ENCODE peak calls at places on chromosomes 1 and 21, in nine cellular contexts. U is thyroid gland, D is A549, F is tibial nerve, Q is esophagus squamous epithelium, P is GM12865, S is endodermal cell, C is brain microvascular endothelial cell, J is cardiac fibroblast. W is an unnamed sample.

GRCh38 chr1:53110370-53111072 is 31.9 kb downstream of the SLC1A7 start:
- DNase-seq in U (no peak), D (no peak), F (no peak), Q (no peak), P (no peak), S (no peak), C (no peak), J (peak; percentile 37), W (peak; percentile 49)

GRCh38 chr1:6688757-6689156 is 12.9 kb downstream of the DNAJC11 start:
- DNase-seq in U (no peak), D (no peak), F (no peak), Q (no peak), P (peak; percentile 41), S (no peak), C (peak; percentile 44), J (no peak), W (no peak)

GRCh38 chr1:21264913-21265312 is 25.4 kb downstream of the ECE1 start:
- DNase-seq in U (no peak), D (peak; percentile 40), F (no peak), Q (no peak), P (no peak), S (no peak), C (peak; percentile 66), J (peak; percentile 30), W (peak; percentile 59)

GRCh38 chr1:116987256-116987555 is 14.4 kb upstream of the CD101 start:
- DNase-seq in U (no peak), D (no peak), F (no peak), Q (no peak), P (no peak), S (no peak), C (no peak), J (no peak), W (no peak)

GRCh38 chr1:6205849-6206845 is at the start of gene RNF207:
- DNase-seq in U (peak; percentile 72), D (peak; percentile 85), F (no peak), Q (no peak), P (peak; percentile 79), S (peak; percentile 92), C (peak; percentile 54), J (peak; percentile 71), W (peak; percentile 44)

GRCh38 chr1:68600049-68600661 is 103.3 kb upstream of the DEPDC1 start:
- DNase-seq in U (peak; percentile 5), D (no peak), F (no peak), Q (no peak), P (peak; percentile 7), S (peak; percentile 57), C (no peak), J (peak; percentile 43), W (no peak)

GRCh38 chr21:17371470-17371869 is 141.4 kb upstream of the CXADR start:
- DNase-seq in U (no peak), D (no peak), F (no peak), Q (no peak), P (no peak), S (no peak), C (peak; percentile 39), J (peak; percentile 69), W (peak; percentile 61)

GRCh38 chr1:199855580-199855979 is 171.9 kb upstream of the NR5A2 start:
- DNase-seq in U (no peak), D (peak; percentile 11), F (no peak), Q (no peak), P (no peak), S (no peak), C (peak; percentile 53), J (peak; percentile 51), W (no peak)

DNA sequence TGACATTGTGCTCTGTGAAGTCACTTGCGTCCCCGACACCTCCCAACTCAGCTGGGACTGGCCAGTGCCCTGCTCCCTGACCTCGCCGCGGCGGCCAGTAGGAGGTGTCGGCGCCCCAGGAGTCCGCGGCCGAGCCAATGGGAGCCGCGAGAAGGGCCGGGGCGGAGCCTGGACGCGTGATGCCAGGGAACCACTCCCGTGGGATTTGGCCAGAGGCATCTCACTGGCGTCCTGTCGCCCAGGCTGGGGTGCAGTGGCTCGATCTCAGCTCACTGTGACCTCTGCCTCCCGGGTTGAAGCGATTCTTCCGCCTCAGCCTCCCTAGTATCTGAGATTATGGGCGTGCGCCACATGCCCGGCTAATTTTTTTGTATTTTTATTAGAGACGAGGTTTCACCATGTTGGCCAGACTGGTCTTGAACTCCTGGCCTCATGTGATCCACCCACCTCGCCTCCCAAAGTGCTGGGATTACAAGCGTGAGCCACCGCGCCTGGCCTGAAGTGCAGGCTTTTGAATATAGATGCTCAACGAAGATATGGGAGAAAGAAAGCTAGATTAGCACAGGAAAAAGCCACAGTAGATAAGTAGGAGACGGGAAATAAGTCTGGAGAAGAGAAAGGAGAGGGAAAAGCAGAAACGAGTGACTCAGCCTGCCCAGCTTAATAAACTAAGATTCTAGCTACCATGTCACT is 38.0 kb downstream of the ZBTB8OS start:
- DNase-seq in U (peak; percentile 85), D (peak; percentile 79), F (peak; percentile 49), Q (peak; percentile 16), P (peak; percentile 75), S (peak; percentile 96), C (peak; percentile 72), J (peak; percentile 76), W (peak; percentile 33)
- H3K4me3 ChIP-seq in U (peak overlapping the region; percentile 16), D (peak overlapping the region; percentile 55), F (peak overlapping the region; percentile 17), Q (peak overlapping the region; percentile 64), P (peak overlapping the region; percentile 31), S (peak overlapping the region; percentile 69), C (peak overlapping the region; percentile 60), J (peak overlapping the region; percentile 54), W (peak overlapping the region; percentile 77)

DNA sequence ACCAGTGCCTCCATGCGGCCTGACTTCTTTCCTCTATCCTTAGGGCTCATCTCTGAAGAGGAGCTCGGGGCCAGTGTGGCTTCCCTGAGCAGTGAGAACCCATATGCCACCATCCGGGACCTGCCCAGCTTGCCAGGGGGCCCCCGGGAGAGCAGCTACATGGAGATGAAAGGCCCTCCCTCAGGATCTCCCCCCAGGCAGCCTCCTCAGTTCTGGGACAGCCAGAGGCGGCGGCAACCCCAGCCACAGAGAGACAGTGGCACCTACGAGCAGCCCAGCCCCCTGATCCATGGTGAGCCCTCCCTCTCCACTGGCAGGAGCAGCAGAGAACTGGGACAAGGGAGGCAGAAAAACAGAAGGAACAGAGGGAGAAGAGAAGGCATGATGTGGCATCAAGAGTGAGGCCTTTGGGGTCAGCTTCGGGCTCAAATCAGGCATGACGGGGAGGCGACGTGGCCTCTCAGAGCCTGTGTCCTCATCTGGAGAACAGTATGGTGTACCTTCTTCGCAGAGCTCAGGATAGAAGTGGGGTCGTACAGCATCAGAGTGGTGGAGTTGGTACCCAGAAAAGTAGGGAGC is 6.5 kb upstream of the LRRC71 start:
- DNase-seq in U (no peak), D (no peak), F (no peak), Q (no peak), P (no peak), S (no peak), C (no peak), J (no peak), W (no peak)
- TF ChIP-seq CTCF in U (no peak), D (no peak), F (no peak), Q (no peak), P (no peak), S (no peak), C (no peak), J (no peak), W (no peak)

GRCh38 chr21:44552681-44553080 is 1.4 kb upstream of the KRTAP10-2 start:
- DNase-seq in U (no peak), D (no peak), F (no peak), Q (no peak), P (no peak), S (peak; percentile 52), C (no peak), J (no peak), W (no peak)

GRCh38 chr21:44552136-44552535 is 831 bp upstream of the KRTAP10-2 start:
- DNase-seq in U (no peak), D (no peak), F (no peak), Q (no peak), P (no peak), S (peak; percentile 39), C (no peak), J (no peak), W (no peak)

GRCh38 chr21:44556879-44557278 is 1.7 kb downstream of the KRTAP10-3 start:
- DNase-seq in U (no peak), D (no peak), F (no peak), Q (no peak), P (peak; percentile 36), S (peak; percentile 30), C (no peak), J (no peak), W (no peak)

GRCh38 chr21:44557491-44558328 is 885 bp downstream of the KRTAP10-3 start:
- DNase-seq in U (no peak), D (no peak), F (no peak), Q (no peak), P (no peak), S (peak; percentile 52), C (no peak), J (no peak), W (no peak)

DNA sequence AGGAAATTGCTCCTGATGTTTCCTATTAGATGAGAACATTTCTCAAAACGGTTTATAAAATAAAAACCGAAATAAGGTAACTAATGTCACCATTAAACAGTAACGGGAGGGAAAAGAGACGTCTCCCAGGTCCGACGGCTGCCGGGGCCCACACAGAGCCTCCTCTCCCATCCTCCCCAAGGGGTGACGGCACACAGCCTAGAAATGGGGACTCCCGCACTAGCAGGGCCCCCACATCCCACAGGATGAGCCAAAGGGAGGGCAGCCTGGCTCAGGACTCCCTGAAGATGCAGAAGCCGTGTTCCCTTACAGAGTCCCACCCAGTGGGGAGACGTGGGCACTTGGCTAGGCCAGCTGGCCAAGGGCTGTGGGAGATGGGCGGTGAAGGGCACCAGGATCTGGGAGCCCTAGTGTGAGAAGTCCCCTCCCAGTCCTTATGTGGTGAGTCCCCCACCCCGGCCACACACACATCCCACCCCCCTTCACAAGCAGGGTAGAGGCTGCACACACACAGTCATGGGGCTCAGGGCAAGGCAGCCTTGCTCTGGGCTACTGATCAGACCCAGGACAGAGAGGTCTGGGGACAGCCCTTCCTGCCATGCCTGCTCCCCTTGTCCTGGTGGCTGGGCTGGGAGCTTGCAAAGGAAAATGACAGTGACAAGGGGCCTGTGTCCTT is 3.3 kb downstream of the KRTAP10-3 start:
- DNase-seq in U (no peak), D (no peak), F (no peak), Q (no peak), P (no peak), S (peak; percentile 44), C (no peak), J (no peak), W (no peak)
- H3K4me3 ChIP-seq in U (no peak overlapping the region), D (no peak overlapping the region), F (no peak overlapping the region), Q (no peak overlapping the region), P (no peak overlapping the region), S (no peak overlapping the region), C (no peak overlapping the region), J (no peak overlapping the region), W (no peak overlapping the region)

GRCh38 chr1:202093856-202094255 is 28.9 kb upstream of the GPR37L1 start:
- DNase-seq in U (no peak), D (no peak), F (no peak), Q (no peak), P (no peak), S (no peak), C (no peak), J (no peak), W (no peak)

GRCh38 chr1:202088216-202088615 is 34.5 kb upstream of the GPR37L1 start:
- DNase-seq in U (peak; percentile 8), D (no peak), F (no peak), Q (no peak), P (no peak), S (no peak), C (no peak), J (no peak), W (no peak)

GRCh38 chr1:202086579-202087350 is 36.0 kb upstream of the GPR37L1 start:
- DNase-seq in U (peak; percentile 75), D (no peak), F (peak; percentile 18), Q (no peak), P (no peak), S (peak; percentile 51), C (no peak), J (no peak), W (no peak)

GRCh38 chr1:202085682-202086373 is 36.9 kb upstream of the GPR37L1 start:
- DNase-seq in U (no peak), D (no peak), F (no peak), Q (no peak), P (no peak), S (peak; percentile 76), C (no peak), J (peak; percentile 21), W (no peak)

DNA sequence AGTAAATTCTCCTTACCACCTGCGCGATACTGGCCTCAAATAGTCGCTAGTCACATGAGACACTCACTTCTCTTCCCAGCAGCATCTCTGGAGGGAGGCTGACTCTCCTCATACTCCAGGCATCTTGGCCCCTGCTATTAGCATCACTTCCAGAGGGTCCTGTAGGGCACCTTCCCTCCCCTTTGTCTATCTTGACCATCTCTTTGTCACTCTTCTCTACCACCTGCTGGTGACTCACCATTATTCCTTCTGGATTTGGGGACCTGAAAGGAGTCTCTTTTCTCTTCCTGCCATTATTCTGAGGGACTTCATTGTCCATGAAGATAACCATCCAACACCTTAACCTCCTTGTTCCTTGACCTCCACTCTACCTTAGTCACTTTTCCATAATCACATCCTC is 31.7 kb upstream of the GPR37L1 start:
- DNase-seq in U (no peak), D (no peak), F (no peak), Q (no peak), P (no peak), S (no peak), C (no peak), J (no peak), W (no peak)
- TF ChIP-seq CTCF in U (no peak), D (no peak), F (no peak), Q (no peak), P (no peak), S (peak; percentile 68), C (no peak), J (no peak), W (no peak)